ENCODE peak calls at places on chromosomes 2 and 18, in ten cellular contexts. C, K, T, D, X, W, I, F, M and H are unnamed samples.
A peak's percentile ranks its signal among the peaks of the same experiment; 100 is the strongest.

GRCh38 chr2:97849881-97850540 is 136.6 kb downstream of the ZAP70 start:
- DNase-seq in C (peak; percentile 65), K (no peak), T (no peak), D (peak; percentile 21), X (peak; percentile 74), W (no peak), I (no peak), F (no peak), M (no peak), H (peak; percentile 69)

GRCh38 chr18:57437782-57438668 is 2.9 kb downstream of the ONECUT2 start:
- DNase-seq in C (peak; percentile 26), K (peak; percentile 70), T (peak; percentile 75), D (no peak), X (peak; percentile 57), W (peak; percentile 67), I (peak; percentile 41), F (no peak), M (peak; percentile 74), H (peak; percentile 37)

GRCh38 chr2:96161785-96162367 is 16.6 kb upstream of the DUSP2 start:
- DNase-seq in C (no peak), K (no peak), T (no peak), D (peak; percentile 66), X (no peak), W (no peak), I (no peak), F (no peak), M (no peak), H (no peak)

GRCh38 chr2:108553181-108553919 is 19.1 kb downstream of the LIMS1 start:
- DNase-seq in C (no peak), K (no peak), T (no peak), D (no peak), X (no peak), W (no peak), I (peak; percentile 51), F (no peak), M (no peak), H (no peak)

GRCh38 chr2:202378661-202379338 is 2.7 kb downstream of the BMPR2 start:
- DNase-seq in C (no peak), K (no peak), T (no peak), D (no peak), X (no peak), W (no peak), I (no peak), F (no peak), M (no peak), H (no peak)

GRCh38 chr18:76126327-76126726 is 368.7 kb downstream of the ZNF516 start:
- DNase-seq in C (no peak), K (no peak), T (no peak), D (no peak), X (no peak), W (no peak), I (peak; percentile 10), F (no peak), M (no peak), H (no peak)

GRCh38 chr2:12968399-12968798 is 251.7 kb downstream of the TRIB2 start:
- DNase-seq in C (no peak), K (no peak), T (no peak), D (no peak), X (no peak), W (no peak), I (no peak), F (no peak), M (no peak), H (no peak)

GRCh38 chr18:65279668-65280305 is 471.0 kb upstream of the CDH7 start:
- DNase-seq in C (no peak), K (no peak), T (no peak), D (no peak), X (no peak), W (no peak), I (no peak), F (no peak), M (no peak), H (no peak)

DNA sequence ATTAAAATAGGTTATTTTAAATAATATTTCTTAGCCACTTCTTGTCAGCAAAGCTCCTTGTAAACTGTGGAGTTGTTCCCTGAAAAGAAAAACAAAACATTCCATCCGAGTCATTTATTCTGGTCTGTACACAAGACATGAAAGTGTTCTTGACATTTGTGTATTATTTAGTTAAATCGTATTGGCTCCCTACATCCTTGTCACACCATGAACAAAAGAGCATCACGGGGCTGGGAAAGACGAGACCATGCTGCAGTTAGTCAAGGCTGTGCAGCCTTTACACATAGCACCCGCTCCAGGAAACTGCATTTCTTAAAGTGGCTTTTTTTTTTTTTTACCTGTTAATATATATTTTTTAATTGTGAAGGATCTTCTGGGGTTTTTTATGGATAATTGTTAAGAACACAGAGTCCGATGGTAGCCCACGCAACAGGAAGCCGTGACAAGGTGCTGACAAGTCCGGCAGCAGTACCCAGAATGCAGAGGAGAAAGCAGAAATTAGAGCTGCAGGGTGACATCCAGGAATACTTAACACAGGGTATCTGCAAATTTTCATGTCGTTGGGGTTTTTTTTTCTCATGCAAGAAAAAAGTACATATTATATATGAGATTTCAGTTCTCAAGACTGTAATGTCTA is 588.4 kb downstream of the ARHGAP15 start:
- DNase-seq in C (peak; percentile 11), K (no peak), T (no peak), D (no peak), X (peak; percentile 22), W (no peak), I (no peak), F (no peak), M (no peak), H (peak; percentile 7)
- H3K4me1 ChIP-seq in C (peaks cover 8% of the 10 kb centered on the region), K (no peaks in the 10 kb centered on the region), T (no peaks in the 10 kb centered on the region), D (no peaks in the 10 kb centered on the region), X (no peaks in the 10 kb centered on the region), W (no peaks in the 10 kb centered on the region), I (peaks cover 19% of the 10 kb centered on the region), F (peaks cover 9% of the 10 kb centered on the region), M (peaks cover 9% of the 10 kb centered on the region), H (peaks cover 7% of the 10 kb centered on the region)

GRCh38 chr2:10446631-10447030 is 1.5 kb downstream of the ODC1 start:
- DNase-seq in C (no peak), K (no peak), T (no peak), D (no peak), X (no peak), W (no peak), I (no peak), F (no peak), M (no peak), H (no peak)

GRCh38 chr2:10449481-10449831 is 1.3 kb upstream of the ODC1 start:
- DNase-seq in C (no peak), K (no peak), T (no peak), D (no peak), X (no peak), W (no peak), I (no peak), F (no peak), M (no peak), H (no peak)

GRCh38 chr2:10448208-10448645 is at the start of gene ODC1:
- DNase-seq in C (peak; percentile 70), K (peak; percentile 96), T (peak; percentile 99), D (peak; percentile 53), X (peak; percentile 86), W (peak; percentile 93), I (peak; percentile 92), F (peak; percentile 97), M (peak; percentile 97), H (peak; percentile 98)

GRCh38 chr2:10448646-10449480 is 736 bp upstream of the ODC1 start:
- DNase-seq in C (peak; percentile 76), K (peak; percentile 96), T (peak; percentile 97), D (peak; percentile 65), X (peak; percentile 85), W (no peak), I (peak; percentile 86), F (peak; percentile 21), M (peak; percentile 93), H (no peak)

GRCh38 chr2:10447300-10448207 is 573 bp downstream of the ODC1 start:
- DNase-seq in C (peak; percentile 35), K (peak; percentile 83), T (no peak), D (peak; percentile 15), X (peak; percentile 51), W (no peak), I (no peak), F (no peak), M (peak; percentile 71), H (peak; percentile 71)
- H3K4me3 ChIP-seq in C (peak overlapping the region; percentile 84), K (peak overlapping the region; percentile 82), T (peak overlapping the region; percentile 61), D (peak overlapping the region; percentile 77), X (peak overlapping the region; percentile 73), W (peak overlapping the region; percentile 75), I (peak overlapping the region; percentile 61), F (peak overlapping the region; percentile 79), M (no peak overlapping the region), H (peak overlapping the region; percentile 95)

GRCh38 chr2:37833420-37833819 is 91.7 kb upstream of the RMDN2 start:
- DNase-seq in C (no peak), K (no peak), T (no peak), D (no peak), X (peak; percentile 44), W (no peak), I (no peak), F (no peak), M (no peak), H (peak; percentile 62)

GRCh38 chr2:37829616-37830385 is 95.3 kb upstream of the RMDN2 start:
- DNase-seq in C (no peak), K (no peak), T (no peak), D (peak; percentile 16), X (no peak), W (no peak), I (no peak), F (no peak), M (no peak), H (no peak)

GRCh38 chr2:37831081-37831780 is 93.9 kb upstream of the RMDN2 start:
- DNase-seq in C (no peak), K (no peak), T (no peak), D (no peak), X (no peak), W (no peak), I (peak; percentile 51), F (no peak), M (no peak), H (no peak)

GRCh38 chr2:37829202-37829601 is 95.9 kb upstream of the RMDN2 start:
- DNase-seq in C (peak; percentile 97), K (no peak), T (peak; percentile 61), D (no peak), X (peak; percentile 97), W (no peak), I (peak; percentile 42), F (peak; percentile 40), M (peak; percentile 65), H (no peak)

DNA sequence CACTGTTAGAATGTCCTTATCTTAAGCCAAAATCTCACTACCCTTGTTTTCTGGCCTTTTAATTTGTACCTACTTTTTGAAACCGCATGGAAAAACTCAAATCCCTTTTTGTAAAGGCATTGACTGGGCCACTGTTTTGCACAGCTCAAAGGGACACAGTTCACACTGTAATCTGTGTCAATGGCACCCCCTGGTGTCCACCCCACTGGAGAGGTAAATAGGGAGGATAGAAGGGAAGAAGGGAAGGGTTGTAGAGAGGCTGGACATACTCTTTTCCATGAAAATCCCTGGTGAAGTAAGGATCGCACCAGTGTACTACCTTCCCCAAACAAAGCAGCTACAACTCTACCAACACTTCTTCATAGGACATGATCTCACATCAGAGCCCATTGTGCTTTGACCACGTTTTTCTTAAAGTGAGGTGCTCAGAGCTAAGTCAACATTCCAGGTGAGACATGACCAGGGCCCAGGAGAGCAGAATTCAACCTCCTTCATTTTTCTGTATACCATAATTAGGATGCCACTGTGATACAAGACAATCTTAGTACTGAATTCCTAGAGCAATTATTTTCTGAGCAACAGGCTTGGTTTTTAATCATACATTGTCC is 92.4 kb upstream of the RMDN2 start:
- DNase-seq in C (peak; percentile 57), K (peak; percentile 77), T (peak; percentile 87), D (peak; percentile 68), X (peak; percentile 74), W (no peak), I (peak; percentile 90), F (peak; percentile 81), M (peak; percentile 90), H (peak; percentile 93)
- H3K4me1 ChIP-seq in C (peaks cover 23% of the 10 kb centered on the region), K (no peaks in the 10 kb centered on the region), T (no peaks in the 10 kb centered on the region), D (peaks cover 4% of the 10 kb centered on the region), X (peaks cover 16% of the 10 kb centered on the region), W (peaks cover 10% of the 10 kb centered on the region), I (peaks cover 51% of the 10 kb centered on the region), F (peaks cover 4% of the 10 kb centered on the region), M (no peaks in the 10 kb centered on the region), H (peaks cover 48% of the 10 kb centered on the region)

GRCh38 chr2:174014021-174014698 is 49.0 kb upstream of the SP3 start:
- DNase-seq in C (no peak), K (no peak), T (no peak), D (no peak), X (peak; percentile 31), W (no peak), I (no peak), F (no peak), M (no peak), H (no peak)
- H3K4me3 ChIP-seq in C (no peak overlapping the region), K (no peak overlapping the region), T (no peak overlapping the region), D (no peak overlapping the region), X (no peak overlapping the region), W (no peak overlapping the region), I (peak overlapping the region; percentile 59), F (no peak overlapping the region), M (no peak overlapping the region), H (no peak overlapping the region)